ENCODE peak calls at places on chromosome 2, in six cellular contexts. C is spleen; S is lung; N is effector memory CD4-positive, alpha-beta T cell; E is heart left ventricle; V is GM23338. A is an unnamed sample. For H3K4me1, the result is how much of the 10 kb centered on the place peaks cover.

GRCh38 chr2:196592331-196592911 is 47.1 kb upstream of the CCDC150 start:
- DNase-seq in C (no peak), S (no peak), N (no peak), E (peak), V (peak), A (peak)

GRCh38 chr2:101806123-101806522 is 108.6 kb downstream of the MAP4K4 start:
- DNase-seq in C (no peak), S (no peak), N (no peak), E (no peak), V (peak), A (no peak)

GRCh38 chr2:191910518-191910917 is 63.6 kb upstream of the CAVIN2 start:
- DNase-seq in C (no peak), S (no peak), N (no peak), E (no peak), V (no peak), A (no peak)

GRCh38 chr2:212264227-212264626 is 274.4 kb downstream of the ERBB4 start:
- DNase-seq in C (no peak), S (no peak), N (no peak), E (no peak), V (no peak), A (no peak)

GRCh38 chr2:206250041-206250897 is 24.2 kb upstream of the ZDBF2 start:
- DNase-seq in C (peak), S (no peak), N (no peak), E (no peak), V (peak), A (no peak)

GRCh38 chr2:9656270-9656766 is 25.5 kb upstream of the YWHAQ start:
- DNase-seq in C (no peak), S (no peak), N (peak), E (no peak), V (no peak), A (no peak)

GRCh38 chr2:9114457-9114856 is 92.2 kb upstream of the ASAP2 start:
- DNase-seq in C (peak), S (no peak), N (no peak), E (no peak), V (no peak), A (no peak)

GRCh38 chr2:150286730-150287362 is 200.6 kb downstream of the RND3 start:
- DNase-seq in C (no peak), S (no peak), N (no peak), E (no peak), V (peak), A (no peak)

GRCh38 chr2:7377861-7378569 is 460.8 kb downstream of the RNF144A start:
- DNase-seq in C (no peak), S (no peak), N (no peak), E (peak), V (peak), A (peak)

GRCh38 chr2:98586466-98587140 is 21.7 kb downstream of the COA5 start:
- DNase-seq in C (no peak), S (no peak), N (no peak), E (no peak), V (peak), A (peak)

GRCh38 chr2:64859208-64860161 is 129.7 kb upstream of the SLC1A4 start:
- DNase-seq in C (peak), S (peak), N (no peak), E (peak), V (peak), A (peak)

GRCh38 chr2:8535821-8536685 is 145.8 kb upstream of the ID2 start:
- DNase-seq in C (peak), S (no peak), N (no peak), E (no peak), V (no peak), A (no peak)

GRCh38 chr2:37472959-37473358 is 128.5 kb downstream of the QPCT start:
- DNase-seq in C (no peak), S (peak), N (no peak), E (no peak), V (peak), A (peak)

GRCh38 chr2:222950886-222951285 is 90.0 kb downstream of the ACSL3 start:
- DNase-seq in C (no peak), S (no peak), N (no peak), E (no peak), V (no peak), A (no peak)

GRCh38 chr2:138029238-138029637 is 65.0 kb downstream of the HNMT start:
- DNase-seq in C (no peak), S (no peak), N (no peak), E (peak), V (no peak), A (no peak)

GRCh38 chr2:145168091-145168490 is 648.2 kb upstream of the ZEB2 start:
- DNase-seq in C (no peak), S (no peak), N (no peak), E (no peak), V (no peak), A (no peak)

GRCh38 chr2:164243315-164243714 is 378.0 kb downstream of the GRB14 start:
- DNase-seq in C (no peak), S (no peak), N (no peak), E (no peak), V (no peak), A (no peak)

GRCh38 chr2:129710670-129711495 is 268.6 kb upstream of the RAB6C start:
- DNase-seq in C (no peak), S (peak), N (no peak), E (no peak), V (no peak), A (no peak)

GRCh38 chr2:173048530-173048900 is 27.1 kb upstream of the MAP3K20 start:
- DNase-seq in C (no peak), S (no peak), N (no peak), E (no peak), V (no peak), A (no peak)
- H3K4me1 ChIP-seq in C (under half), S (under half), N (under half), E (under half), V (under half), A (under half)

GRCh38 chr2:148052687-148053086 is 31.8 kb downstream of the MBD5 start:
- DNase-seq in C (no peak), S (no peak), N (no peak), E (no peak), V (no peak), A (no peak)

GRCh38 chr2:148044322-148044721 is 23.4 kb downstream of the MBD5 start:
- DNase-seq in C (no peak), S (no peak), N (no peak), E (no peak), V (no peak), A (no peak)

GRCh38 chr2:148042219-148042618 is 21.3 kb downstream of the MBD5 start:
- DNase-seq in C (no peak), S (no peak), N (no peak), E (no peak), V (no peak), A (no peak)

GRCh38 chr2:148048475-148049221 is 27.8 kb downstream of the MBD5 start:
- DNase-seq in C (no peak), S (no peak), N (no peak), E (no peak), V (no peak), A (no peak)

GRCh38 chr2:148046802-148047201 is 25.9 kb downstream of the MBD5 start:
- DNase-seq in C (no peak), S (no peak), N (no peak), E (no peak), V (no peak), A (no peak)
- H3K27ac ChIP-seq in C (no peak), S (no peak), N (no peak), E (no peak), V (no peak), A (no peak)

DNA sequence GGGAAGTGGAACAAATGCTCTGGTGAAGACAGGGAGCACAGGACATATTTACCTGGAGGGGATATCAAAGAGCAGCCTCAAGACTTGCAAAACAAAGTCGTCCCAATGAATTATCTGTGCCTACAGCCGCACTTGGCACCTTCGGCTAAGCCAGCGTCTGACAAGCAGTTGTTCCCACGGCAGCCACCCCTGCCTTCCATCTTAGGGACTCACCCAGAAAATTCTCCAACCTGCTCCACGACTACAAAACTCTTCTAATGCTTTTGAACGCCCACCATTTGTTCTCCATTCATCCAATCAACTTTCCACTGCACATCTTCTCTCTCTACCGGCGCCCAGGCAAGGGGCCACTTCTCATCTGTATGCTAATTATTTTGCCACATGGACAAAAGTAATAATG is 7.0 kb downstream of the MYT1L start:
- DNase-seq in C (no peak), S (no peak), N (no peak), E (no peak), V (peak), A (no peak)
- H3K4me1 ChIP-seq in C (under half), S (under half), N (under half), E (under half), V (under half), A (under half)

DNA sequence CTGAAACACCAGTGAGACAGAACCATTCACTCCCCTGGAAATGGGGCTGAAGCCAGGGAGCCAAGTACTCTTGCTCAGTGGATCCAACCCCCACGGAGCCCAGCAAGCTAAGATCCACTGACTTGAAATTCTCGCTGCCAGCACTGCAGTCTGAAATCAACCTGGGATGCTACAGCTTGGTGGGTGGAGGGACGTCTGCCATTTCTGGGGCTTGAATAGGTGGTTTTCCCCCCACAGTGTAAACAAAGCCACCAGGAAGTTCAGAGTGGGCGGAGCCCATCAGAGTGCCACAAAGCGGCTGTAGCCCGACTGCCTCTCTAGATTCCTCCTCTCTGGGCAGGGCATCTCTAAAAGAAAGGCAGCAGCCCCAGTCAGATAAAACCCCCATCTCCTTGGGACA is 292.8 kb downstream of the LNPK start:
- DNase-seq in C (no peak), S (no peak), N (no peak), E (no peak), V (peak), A (no peak)
- H3K27ac ChIP-seq in C (no peak), S (no peak), N (no peak), E (no peak), V (no peak), A (no peak)

GRCh38 chr2:240248981-240249422 is 108.5 kb upstream of the OTOS start:
- DNase-seq in C (peak), S (no peak), N (no peak), E (no peak), V (no peak), A (no peak)

GRCh38 chr2:240247241-240247867 is 106.9 kb upstream of the OTOS start:
- DNase-seq in C (no peak), S (no peak), N (no peak), E (no peak), V (no peak), A (no peak)

GRCh38 chr2:240249423-240250149 is 109.1 kb upstream of the OTOS start:
- DNase-seq in C (peak), S (peak), N (no peak), E (no peak), V (no peak), A (no peak)

GRCh38 chr2:240246173-240246820 is 105.8 kb upstream of the OTOS start:
- DNase-seq in C (no peak), S (no peak), N (no peak), E (no peak), V (no peak), A (no peak)

GRCh38 chr2:240247868-240248820 is 107.7 kb upstream of the OTOS start:
- DNase-seq in C (peak), S (peak), N (no peak), E (no peak), V (no peak), A (no peak)
- H3K4me1 ChIP-seq in C (under half), S (under half), N (under half), E (under half), V (under half), A (under half)

GRCh38 chr2:3523551-3524041 is 4.3 kb upstream of the ADI1 start:
- DNase-seq in C (no peak), S (no peak), N (no peak), E (no peak), V (no peak), A (no peak)
- H3K27ac ChIP-seq in C (no peak), S (peak), N (no peak), E (peak), V (no peak), A (no peak)

GRCh38 chr2:47506024-47506423 is 103.1 kb downstream of the MSH2 start:
- DNase-seq in C (no peak), S (no peak), N (no peak), E (no peak), V (no peak), A (no peak)

GRCh38 chr2:47503481-47504070 is 100.6 kb downstream of the MSH2 start:
- DNase-seq in C (no peak), S (no peak), N (no peak), E (no peak), V (no peak), A (no peak)

GRCh38 chr2:47506436-47506835 is 103.5 kb downstream of the MSH2 start:
- DNase-seq in C (no peak), S (no peak), N (no peak), E (no peak), V (no peak), A (no peak)

GRCh38 chr2:47501374-47502200 is 98.6 kb downstream of the MSH2 start:
- DNase-seq in C (no peak), S (no peak), N (no peak), E (no peak), V (no peak), A (no peak)

GRCh38 chr2:47504174-47504810 is 101.3 kb downstream of the MSH2 start:
- DNase-seq in C (no peak), S (no peak), N (no peak), E (no peak), V (no peak), A (no peak)
- H3K4me1 ChIP-seq in C (under half), S (under half), N (under half), E (under half), V (under half), A (under half)

GRCh38 chr2:224412064-224412921 is 10.4 kb upstream of the FAM124B start:
- DNase-seq in C (no peak), S (no peak), N (no peak), E (no peak), V (no peak), A (no peak)
- H3K27ac ChIP-seq in C (no peak), S (no peak), N (no peak), E (no peak), V (no peak), A (no peak)

A was measured in thyroid gland.